ENCODE peak calls at places on chromosomes 16 and 17, in five cellular contexts. H is cerebellar cortex; X is stimulated activated naive CD8-positive, alpha-beta T cell treated with anti-CD3 and anti-CD28 coated beads, Interleukin-15, amount 100 ng/mL, for 72 hours; U is fibroblast of pulmonary artery; P is adipocyte. Q is an unnamed sample.
A peak's percentile ranks its signal among the peaks of the same experiment; 100 is the strongest.

GRCh38 chr16:88197481-88198456 is 185.0 kb upstream of the ZNF469 start:
- DNase-seq in H (no peak), X (no peak), U (no peak), P (no peak), Q (peak; percentile 12)

GRCh38 chr16:60741810-60742209 is 1294.4 kb downstream of the CDH8 start:
- DNase-seq in H (no peak), X (no peak), U (no peak), P (no peak), Q (no peak)

GRCh38 chr16:23801387-23801786 is 34.4 kb upstream of the PRKCB start:
- DNase-seq in H (peak; percentile 71), X (peak; percentile 60), U (peak; percentile 67), P (peak; percentile 72), Q (peak; percentile 82)

GRCh38 chr16:74747716-74748041 is 26.9 kb downstream of the FA2H start:
- DNase-seq in H (no peak), X (no peak), U (no peak), P (no peak), Q (no peak)

GRCh38 chr17:8420041-8420934 is 15.4 kb upstream of the NDEL1 start:
- DNase-seq in H (no peak), X (no peak), U (peak; percentile 83), P (no peak), Q (peak; percentile 59)

GRCh38 chr17:81716674-81716996 is 4.6 kb downstream of the SLC25A10 start:
- DNase-seq in H (no peak), X (no peak), U (no peak), P (no peak), Q (no peak)

GRCh38 chr17:8799851-8800212 is 667 bp upstream of the MFSD6L start:
- DNase-seq in H (no peak), X (no peak), U (no peak), P (no peak), Q (no peak)

GRCh38 chr16:26981266-26981938 is 85.3 kb upstream of the C16orf82 start:
- DNase-seq in H (no peak), X (no peak), U (peak; percentile 31), P (peak; percentile 8), Q (peak; percentile 90)

GRCh38 chr17:11944587-11944986 is 52.7 kb downstream of the ZNF18 start:
- DNase-seq in H (no peak), X (no peak), U (peak; percentile 12), P (no peak), Q (peak; percentile 9)

GRCh38 chr16:79651363-79651762 is 50.8 kb upstream of the MAF start:
- DNase-seq in H (no peak), X (no peak), U (peak; percentile 19), P (no peak), Q (peak; percentile 7)

GRCh38 chr17:44095647-44096496 is 25.3 kb downstream of the G6PC3 start:
- DNase-seq in H (peak; percentile 83), X (no peak), U (peak; percentile 95), P (peak; percentile 79), Q (peak; percentile 94)

GRCh38 chr17:39979865-39980401 is 674 bp upstream of the PSMD3 start:
- DNase-seq in H (peak; percentile 43), X (no peak), U (no peak), P (peak; percentile 66), Q (peak; percentile 52)

GRCh38 chr16:14014284-14014625 is 56.9 kb upstream of the MRTFB start:
- DNase-seq in H (no peak), X (no peak), U (no peak), P (no peak), Q (no peak)

GRCh38 chr17:77453613-77454559 is 313.1 kb downstream of the SEC14L1 start:
- DNase-seq in H (no peak), X (peak; percentile 73), U (no peak), P (no peak), Q (no peak)

GRCh38 chr17:82658331-82658730 is 10.1 kb upstream of the WDR45B start:
- DNase-seq in H (no peak), X (no peak), U (no peak), P (no peak), Q (no peak)

GRCh38 chr16:17776888-17777287 is 306.1 kb upstream of the XYLT1 start:
- DNase-seq in H (peak; percentile 1), X (no peak), U (no peak), P (no peak), Q (peak; percentile 24)

GRCh38 chr17:42422958-42423712 is at the start of gene CAVIN1:
- DNase-seq in H (peak; percentile 98), X (no peak), U (peak; percentile 98), P (peak; percentile 100), Q (peak; percentile 99)

GRCh38 chr17:43570518-43570928 is 24.4 kb upstream of the ETV4 start:
- DNase-seq in H (no peak), X (no peak), U (no peak), P (peak; percentile 28), Q (peak; percentile 86)

GRCh38 chr16:85364323-85365040 is 248.6 kb upstream of the GSE1 start:
- DNase-seq in H (no peak), X (no peak), U (no peak), P (peak; percentile 76), Q (peak; percentile 36)

GRCh38 chr16:30054959-30055553 is 10.5 kb upstream of the ALDOA start:
- DNase-seq in H (peak; percentile 60), X (peak; percentile 62), U (no peak), P (no peak), Q (no peak)

GRCh38 chr16:73404001-73404400 is 356.1 kb upstream of the ZFHX3 start:
- DNase-seq in H (no peak), X (no peak), U (no peak), P (no peak), Q (no peak)

GRCh38 chr16:28067604-28068382 is 4.3 kb upstream of the GSG1L start:
- DNase-seq in H (no peak), X (no peak), U (peak; percentile 51), P (peak; percentile 26), Q (peak; percentile 72)

GRCh38 chr16:80489173-80489572 is 51.6 kb upstream of the DYNLRB2 start:
- DNase-seq in H (no peak), X (no peak), U (no peak), P (no peak), Q (no peak)

GRCh38 chr16:50680907-50681885 is at the start of gene SNX20:
- DNase-seq in H (no peak), X (peak; percentile 69), U (no peak), P (no peak), Q (no peak)

GRCh38 chr16:14489460-14489859 is 140.6 kb downstream of the PARN start:
- DNase-seq in H (peak; percentile 21), X (no peak), U (no peak), P (no peak), Q (peak; percentile 62)

GRCh38 chr16:3589441-3589921 is 12.3 kb upstream of the NLRC3 start:
- DNase-seq in H (no peak), X (no peak), U (no peak), P (no peak), Q (no peak)

GRCh38 chr17:2796164-2797140 is at the start of gene RAP1GAP2:
- DNase-seq in H (no peak), X (peak; percentile 51), U (no peak), P (no peak), Q (no peak)

GRCh38 chr17:57164814-57165213 is 79.8 kb downstream of the AKAP1 start:
- DNase-seq in H (no peak), X (no peak), U (no peak), P (no peak), Q (no peak)

GRCh38 chr17:43927101-43927935 is 15.0 kb downstream of the PPY start:
- DNase-seq in H (no peak), X (no peak), U (no peak), P (no peak), Q (peak; percentile 36)

GRCh38 chr16:46882940-46883307 is 1.2 kb upstream of the GPT2 start:
- DNase-seq in H (no peak), X (no peak), U (no peak), P (no peak), Q (no peak)

GRCh38 chr17:62740066-62740465 is 68.0 kb downstream of the MARCHF10 start:
- DNase-seq in H (no peak), X (no peak), U (no peak), P (peak; percentile 70), Q (peak; percentile 23)

GRCh38 chr17:47404875-47405274 is 81.1 kb downstream of the EFCAB13 start:
- DNase-seq in H (no peak), X (no peak), U (no peak), P (no peak), Q (no peak)

GRCh38 chr16:82456683-82457082 is 170.1 kb upstream of the CDH13 start:
- DNase-seq in H (peak; percentile 43), X (peak; percentile 20), U (peak; percentile 57), P (peak; percentile 72), Q (peak; percentile 78)

GRCh38 chr16:86381491-86381890 is 128.8 kb upstream of the FOXF1 start:
- DNase-seq in H (no peak), X (no peak), U (no peak), P (no peak), Q (no peak)

GRCh38 chr17:36665417-36665816 is 64.0 kb downstream of the MRM1 start:
- DNase-seq in H (no peak), X (no peak), U (no peak), P (peak; percentile 5), Q (no peak)

GRCh38 chr17:15262291-15263205 is 2.6 kb downstream of the PMP22 start:
- DNase-seq in H (peak; percentile 31), X (peak; percentile 16), U (peak; percentile 84), P (peak; percentile 95), Q (peak; percentile 96)

GRCh38 chr17:73717690-73718089 is 73.4 kb upstream of the SDK2 start:
- DNase-seq in H (no peak), X (no peak), U (no peak), P (no peak), Q (no peak)

Q was measured in GM23248.